ENCODE peak calls at places on chromosome 19, in four cellular contexts. One of them, this sample, is unnamed.

GRCh38 chr19:18730885-18731513 is 47.5 kb downstream of the CRTC1 start:
- ATAC-seq in upper lobe of left lung: no peak
- ATAC-seq in GM23338: peak
- ATAC-seq in Panc1: peak
- ATAC-seq in this sample: no peak

GRCh38 chr19:48696353-48697010 is 711 bp downstream of the FUT2 start:
- ATAC-seq in upper lobe of left lung: peak
- ATAC-seq in GM23338: peak
- ATAC-seq in Panc1: peak
- ATAC-seq in this sample: no peak

GRCh38 chr19:45939792-45940514 is 25.4 kb upstream of the NANOS2 start:
- ATAC-seq in upper lobe of left lung: no peak
- ATAC-seq in GM23338: peak
- ATAC-seq in Panc1: no peak
- ATAC-seq in this sample: no peak

GRCh38 chr19:43625918-43626579 is 6.6 kb upstream of the ZNF428 start:
- ATAC-seq in upper lobe of left lung: peak
- ATAC-seq in GM23338: peak
- ATAC-seq in Panc1: no peak
- ATAC-seq in this sample: no peak

GRCh38 chr19:41997121-41997850 is 3.3 kb upstream of the ATP1A3 start:
- ATAC-seq in upper lobe of left lung: peak
- ATAC-seq in GM23338: peak
- ATAC-seq in Panc1: peak
- ATAC-seq in this sample: peak

GRCh38 chr19:6064016-6064702 is 46.1 kb downstream of the RFX2 start:
- ATAC-seq in upper lobe of left lung: no peak
- ATAC-seq in GM23338: no peak
- ATAC-seq in Panc1: no peak
- ATAC-seq in this sample: no peak

GRCh38 chr19:33298146-33298911 is 4.0 kb downstream of the CEBPA start:
- ATAC-seq in upper lobe of left lung: no peak
- ATAC-seq in GM23338: no peak
- ATAC-seq in Panc1: no peak
- ATAC-seq in this sample: no peak

GRCh38 chr19:16892438-16892837 is 3.6 kb downstream of the F2RL3 start:
- ATAC-seq in upper lobe of left lung: no peak
- ATAC-seq in GM23338: no peak
- ATAC-seq in Panc1: no peak
- ATAC-seq in this sample: no peak

GRCh38 chr19:16516923-16517610 is 20.9 kb downstream of the C19orf44 start:
- ATAC-seq in upper lobe of left lung: no peak
- ATAC-seq in GM23338: no peak
- ATAC-seq in Panc1: peak
- ATAC-seq in this sample: no peak

GRCh38 chr19:32819415-32820400 is 49.9 kb downstream of the SLC7A9 start:
- ATAC-seq in upper lobe of left lung: no peak
- ATAC-seq in GM23338: peak
- ATAC-seq in Panc1: no peak
- ATAC-seq in this sample: no peak

GRCh38 chr19:16587031-16588023 is 15.1 kb upstream of the SLC35E1 start:
- ATAC-seq in upper lobe of left lung: peak
- ATAC-seq in GM23338: peak
- ATAC-seq in Panc1: no peak
- ATAC-seq in this sample: no peak

GRCh38 chr19:42422092-42422575 is 5.1 kb downstream of the LIPE start:
- ATAC-seq in upper lobe of left lung: no peak
- ATAC-seq in GM23338: no peak
- ATAC-seq in Panc1: no peak
- ATAC-seq in this sample: no peak

GRCh38 chr19:41877490-41877876 is 404 bp downstream of the CD79A start:
- ATAC-seq in upper lobe of left lung: peak
- ATAC-seq in GM23338: no peak
- ATAC-seq in Panc1: no peak
- ATAC-seq in this sample: no peak

GRCh38 chr19:17835182-17836006 is 12.4 kb downstream of the JAK3 start:
- ATAC-seq in upper lobe of left lung: no peak
- ATAC-seq in GM23338: no peak
- ATAC-seq in Panc1: no peak
- ATAC-seq in this sample: no peak

GRCh38 chr19:34375598-34375997 is 10.6 kb downstream of the GPI start:
- ATAC-seq in upper lobe of left lung: no peak
- ATAC-seq in GM23338: no peak
- ATAC-seq in Panc1: no peak
- ATAC-seq in this sample: no peak

GRCh38 chr19:10812902-10813404 is 23.1 kb downstream of the TMED1 start:
- ATAC-seq in upper lobe of left lung: peak
- ATAC-seq in GM23338: no peak
- ATAC-seq in Panc1: peak
- ATAC-seq in this sample: peak

GRCh38 chr19:16836115-16836905 is 7.1 kb downstream of the SIN3B start:
- ATAC-seq in upper lobe of left lung: no peak
- ATAC-seq in GM23338: peak
- ATAC-seq in Panc1: peak
- ATAC-seq in this sample: peak

DNA sequence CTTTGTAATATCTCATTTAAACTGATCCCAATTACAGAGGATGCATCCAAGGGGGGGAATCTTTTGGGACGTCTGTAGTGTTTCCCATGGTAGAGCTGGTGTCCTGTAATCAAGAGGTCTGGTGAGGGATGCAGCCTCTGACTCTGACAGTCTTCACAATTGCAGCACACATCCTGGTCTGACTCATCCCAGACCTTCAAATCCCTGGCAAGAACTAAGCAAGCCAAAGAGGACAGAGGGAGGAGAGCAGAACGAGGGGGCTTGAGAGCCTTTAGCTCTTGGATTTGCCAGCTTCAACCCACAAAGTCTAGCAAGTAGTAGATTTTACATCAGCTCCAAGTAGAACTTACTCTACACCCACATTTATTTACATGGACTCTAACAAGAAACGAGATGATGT is 17.3 kb upstream of the FCGBP start:
- ATAC-seq in upper lobe of left lung: no peak
- ATAC-seq in GM23338: no peak
- ATAC-seq in Panc1: peak
- ATAC-seq in this sample: no peak
- H3K4me3 ChIP-seq in upper lobe of left lung: no peak
- H3K4me3 ChIP-seq in GM23338: no peak
- H3K4me3 ChIP-seq in Panc1: no peak
- H3K4me3 ChIP-seq in this sample: no peak

GRCh38 chr19:49938662-49939061 is 9.4 kb upstream of the NUP62 start:
- ATAC-seq in upper lobe of left lung: no peak
- ATAC-seq in GM23338: no peak
- ATAC-seq in Panc1: no peak
- ATAC-seq in this sample: no peak

GRCh38 chr19:49940482-49940791 is 11.1 kb upstream of the NUP62 start:
- ATAC-seq in upper lobe of left lung: no peak
- ATAC-seq in GM23338: no peak
- ATAC-seq in Panc1: no peak
- ATAC-seq in this sample: no peak

GRCh38 chr19:49936549-49936948 is 7.2 kb upstream of the NUP62 start:
- ATAC-seq in upper lobe of left lung: no peak
- ATAC-seq in GM23338: no peak
- ATAC-seq in Panc1: no peak
- ATAC-seq in this sample: no peak

DNA sequence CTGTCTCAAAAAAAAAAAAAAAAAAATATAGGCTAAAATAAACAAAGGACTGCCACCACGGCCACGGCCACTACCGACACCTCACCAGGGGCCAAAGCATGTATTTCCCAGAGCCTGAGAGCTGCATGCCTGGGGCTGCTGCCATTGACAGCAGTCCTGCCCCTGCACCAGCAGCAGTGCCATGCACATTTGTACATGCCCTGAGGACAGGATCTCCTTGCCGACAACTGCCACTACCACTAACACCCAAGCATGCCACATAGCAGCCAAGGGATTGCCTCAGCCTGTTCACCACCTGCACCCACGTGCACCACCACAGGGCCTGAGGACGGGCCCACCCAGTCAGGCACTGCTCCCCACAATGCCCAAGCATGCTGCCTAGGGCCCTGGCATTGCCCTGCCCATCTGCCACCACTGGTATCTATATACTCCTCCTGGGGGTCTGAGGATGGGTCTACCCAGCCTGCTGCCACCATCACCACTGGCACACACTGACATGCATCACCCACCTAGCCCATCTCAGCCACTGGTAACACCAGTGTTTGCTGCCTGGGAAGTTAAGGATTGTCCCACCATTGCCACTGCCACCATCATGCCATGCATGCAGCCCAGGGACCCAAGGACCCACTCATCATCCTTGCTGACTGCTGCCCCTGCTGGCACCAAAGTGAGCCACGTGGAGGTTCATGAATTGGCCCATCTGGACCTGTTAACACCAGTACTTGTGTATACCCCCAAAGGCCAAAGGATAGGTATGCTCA is 10.6 kb upstream of the NUP62 start:
- ATAC-seq in upper lobe of left lung: no peak
- ATAC-seq in GM23338: peak
- ATAC-seq in Panc1: no peak
- ATAC-seq in this sample: no peak
- TF ChIP-seq CTCF in upper lobe of left lung: no peak
- TF ChIP-seq CTCF in GM23338: peak
- TF ChIP-seq CTCF in Panc1: no peak
- TF ChIP-seq CTCF in this sample: no peak

GRCh38 chr19:52522555-52522954 is 4.9 kb upstream of the ZNF808 start:
- ATAC-seq in upper lobe of left lung: no peak
- ATAC-seq in GM23338: peak
- ATAC-seq in Panc1: no peak
- ATAC-seq in this sample: no peak

GRCh38 chr19:52516191-52516590 is 11.3 kb upstream of the ZNF808 start:
- ATAC-seq in upper lobe of left lung: no peak
- ATAC-seq in GM23338: peak
- ATAC-seq in Panc1: no peak
- ATAC-seq in this sample: no peak

GRCh38 chr19:52518646-52519045 is 8.8 kb upstream of the ZNF808 start:
- ATAC-seq in upper lobe of left lung: no peak
- ATAC-seq in GM23338: no peak
- ATAC-seq in Panc1: no peak
- ATAC-seq in this sample: no peak

GRCh38 chr19:52524086-52524485 is 3.4 kb upstream of the ZNF808 start:
- ATAC-seq in upper lobe of left lung: no peak
- ATAC-seq in GM23338: no peak
- ATAC-seq in Panc1: no peak
- ATAC-seq in this sample: no peak

DNA sequence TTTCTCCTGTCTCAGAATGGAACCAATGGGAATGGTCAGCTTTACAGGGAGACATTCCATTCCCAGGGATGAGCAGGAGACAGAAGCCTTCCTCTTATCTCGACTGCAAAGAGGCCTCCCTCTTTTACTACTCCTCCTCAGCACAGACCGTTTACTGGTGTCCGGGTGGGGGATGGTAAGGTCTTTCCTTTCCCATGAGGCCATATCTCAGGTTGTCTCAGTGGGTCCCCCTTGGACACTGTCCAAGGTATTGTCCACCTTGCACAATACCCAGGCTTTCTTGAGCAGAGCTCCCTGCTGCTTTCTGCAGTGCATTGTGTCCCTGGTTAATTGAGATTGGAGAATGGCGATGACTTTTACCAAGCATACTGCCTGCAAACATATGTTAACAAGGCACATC is 7.5 kb upstream of the ZNF808 start:
- ATAC-seq in upper lobe of left lung: no peak
- ATAC-seq in GM23338: no peak
- ATAC-seq in Panc1: no peak
- ATAC-seq in this sample: no peak
- TF ChIP-seq POLR2AphosphoS5 in upper lobe of left lung: no peak
- TF ChIP-seq POLR2AphosphoS5 in GM23338: no peak
- TF ChIP-seq POLR2AphosphoS5 in Panc1: no peak
- TF ChIP-seq POLR2AphosphoS5 in this sample: no peak

DNA sequence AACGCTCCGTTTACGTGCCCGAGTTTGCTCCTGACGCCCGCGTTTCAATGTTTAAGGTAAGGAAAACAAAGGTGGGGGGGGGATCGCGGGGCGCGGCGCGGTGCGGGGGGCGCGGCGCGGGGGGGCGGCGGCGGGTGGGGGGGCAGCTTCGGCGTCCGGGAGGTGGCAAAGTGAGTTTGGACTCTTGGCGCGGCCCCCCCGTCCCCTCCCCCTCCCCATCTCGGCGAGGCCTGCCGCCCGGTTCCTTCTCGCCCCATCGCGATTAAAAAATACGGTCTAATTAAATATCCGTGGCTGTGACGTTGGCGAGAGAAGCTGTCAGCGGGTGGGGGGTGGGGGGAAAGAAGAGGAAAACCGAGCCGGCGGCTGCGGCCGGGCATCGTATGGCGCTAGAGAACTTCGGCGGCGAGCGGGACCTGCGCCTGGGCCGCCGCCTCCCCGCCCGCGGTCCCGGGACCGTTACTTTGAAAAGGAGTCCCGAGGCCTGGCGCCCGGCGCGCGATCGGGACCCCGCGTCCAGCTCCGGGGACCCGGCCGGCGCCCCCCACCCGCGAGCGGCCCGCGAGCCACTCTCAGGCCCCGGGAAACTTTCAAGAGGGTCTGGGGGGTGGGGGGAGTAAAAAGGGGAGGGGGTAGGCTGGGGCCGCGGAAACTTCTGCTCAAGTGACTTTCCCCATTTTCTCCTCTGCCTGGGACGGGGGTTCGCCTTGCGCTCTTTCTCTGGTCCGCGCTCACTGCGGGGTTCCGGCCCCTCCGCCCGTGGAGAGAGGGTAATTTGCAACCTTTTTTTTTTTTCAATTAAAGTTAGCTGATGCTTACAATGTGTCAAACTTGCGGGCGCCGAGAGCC is 146.3 kb upstream of the ZNF536 start:
- ATAC-seq in upper lobe of left lung: no peak
- ATAC-seq in GM23338: no peak
- ATAC-seq in Panc1: no peak
- ATAC-seq in this sample: no peak
- H3K4me3 ChIP-seq in upper lobe of left lung: peak
- H3K4me3 ChIP-seq in GM23338: peak
- H3K4me3 ChIP-seq in Panc1: peak
- H3K4me3 ChIP-seq in this sample: peak

GRCh38 chr19:38577826-38578225 is 39.9 kb downstream of the MAP4K1 start:
- ATAC-seq in upper lobe of left lung: no peak
- ATAC-seq in GM23338: no peak
- ATAC-seq in Panc1: no peak
- ATAC-seq in this sample: no peak
- TF ChIP-seq CTCF in upper lobe of left lung: no peak
- TF ChIP-seq CTCF in GM23338: no peak
- TF ChIP-seq CTCF in Panc1: no peak
- TF ChIP-seq CTCF in this sample: no peak

This sample was measured in gastroesophageal sphincter.